ENCODE peak calls at places on chromosomes 16 and 17, in four cellular contexts. H is esophagus squamous epithelium; Y is activated B cell treated with CpG ODN at 0.5 μM for 24 hours; E is CD4-positive, alpha-beta T cell. A is an unnamed sample.

GRCh38 chr17:77508047-77508715 is 367.4 kb downstream of the SEC14L1 start:
- DNase-seq in H (no peak), Y (no peak), E (no peak), A (no peak)

GRCh38 chr16:75224683-75225082 is 5.9 kb downstream of the CTRB1 start:
- DNase-seq in H (no peak), Y (no peak), E (no peak), A (no peak)

GRCh38 chr17:75638893-75639292 is 5.7 kb downstream of the SMIM5 start:
- DNase-seq in H (no peak), Y (no peak), E (no peak), A (peak; percentile 8)

GRCh38 chr17:79415909-79416308 is 194.9 kb downstream of the RBFOX3 start:
- DNase-seq in H (no peak), Y (no peak), E (no peak), A (no peak)

GRCh38 chr17:81713556-81714411 is 1.7 kb downstream of the SLC25A10 start:
- DNase-seq in H (no peak), Y (no peak), E (no peak), A (no peak)

GRCh38 chr17:31596382-31597323 is 205.2 kb downstream of the RAB11FIP4 start:
- DNase-seq in H (no peak), Y (peak; percentile 66), E (no peak), A (no peak)

GRCh38 chr16:27628216-27628945 is 78.4 kb downstream of the KATNIP start:
- DNase-seq in H (no peak), Y (no peak), E (no peak), A (no peak)

GRCh38 chr17:81599719-81600486 is 37.0 kb downstream of the NPLOC4 start:
- DNase-seq in H (no peak), Y (no peak), E (no peak), A (no peak)

GRCh38 chr17:72087876-72088275 is 32.9 kb upstream of the SOX9 start:
- DNase-seq in H (no peak), Y (no peak), E (no peak), A (no peak)

DNA sequence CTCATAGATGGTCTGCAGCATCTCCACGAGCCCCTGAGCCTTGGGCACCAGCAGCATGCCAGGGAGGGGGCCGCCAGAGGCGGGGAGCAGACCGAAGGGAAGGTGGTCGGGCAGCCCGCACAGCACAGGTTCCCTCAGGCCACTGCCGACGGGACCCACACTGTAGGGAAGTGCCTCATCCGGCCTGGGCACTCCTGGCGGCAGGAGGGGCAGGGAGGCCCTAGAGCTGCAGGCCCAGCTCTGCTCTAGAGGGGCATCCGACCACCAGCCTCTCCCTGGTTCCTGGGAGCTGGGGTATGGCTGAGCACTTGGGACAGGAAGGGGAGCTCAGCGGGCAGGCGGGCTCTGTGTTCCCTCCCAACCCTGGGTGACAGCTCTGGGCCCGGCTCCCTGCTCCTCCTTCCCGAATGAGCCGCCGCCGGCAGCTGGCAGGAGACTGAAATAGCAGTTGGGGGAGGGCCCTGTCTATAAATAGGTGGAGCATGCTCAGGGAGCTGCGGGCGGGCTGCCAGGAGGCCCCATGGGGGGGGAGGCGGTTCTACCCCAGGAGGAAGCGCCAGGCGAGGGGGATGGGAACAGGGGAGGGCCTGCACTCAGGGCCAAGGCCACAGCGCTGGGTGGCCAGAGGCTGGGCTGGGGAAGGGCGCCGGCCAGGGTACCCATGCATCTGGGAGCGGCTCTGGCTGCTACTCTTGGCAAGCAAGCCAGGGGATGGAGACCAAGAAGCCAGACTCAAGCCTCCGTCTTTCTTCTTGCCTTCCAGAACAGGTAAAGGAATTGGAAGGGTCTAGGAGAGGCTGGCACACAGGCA is 12.4 kb downstream of the HDAC5 start:
- DNase-seq in H (peak; percentile 37), Y (peak; percentile 55), E (peak; percentile 47), A (peak; percentile 84)
- TF ChIP-seq CTCF in H (no peak), Y (no peak), E (no peak), A (no peak)

GRCh38 chr17:44902135-44902760 is 3.0 kb upstream of the EFTUD2 start:
- DNase-seq in H (no peak), Y (no peak), E (no peak), A (no peak)

GRCh38 chr17:44903012-44903685 is 3.9 kb upstream of the EFTUD2 start:
- DNase-seq in H (no peak), Y (no peak), E (no peak), A (no peak)

GRCh38 chr17:44900894-44901293 is 1.6 kb upstream of the EFTUD2 start:
- DNase-seq in H (no peak), Y (no peak), E (no peak), A (no peak)

GRCh38 chr17:44899074-44899782 is at the start of gene EFTUD2:
- DNase-seq in H (peak; percentile 66), Y (peak; percentile 94), E (peak; percentile 90), A (peak; percentile 79)

DNA sequence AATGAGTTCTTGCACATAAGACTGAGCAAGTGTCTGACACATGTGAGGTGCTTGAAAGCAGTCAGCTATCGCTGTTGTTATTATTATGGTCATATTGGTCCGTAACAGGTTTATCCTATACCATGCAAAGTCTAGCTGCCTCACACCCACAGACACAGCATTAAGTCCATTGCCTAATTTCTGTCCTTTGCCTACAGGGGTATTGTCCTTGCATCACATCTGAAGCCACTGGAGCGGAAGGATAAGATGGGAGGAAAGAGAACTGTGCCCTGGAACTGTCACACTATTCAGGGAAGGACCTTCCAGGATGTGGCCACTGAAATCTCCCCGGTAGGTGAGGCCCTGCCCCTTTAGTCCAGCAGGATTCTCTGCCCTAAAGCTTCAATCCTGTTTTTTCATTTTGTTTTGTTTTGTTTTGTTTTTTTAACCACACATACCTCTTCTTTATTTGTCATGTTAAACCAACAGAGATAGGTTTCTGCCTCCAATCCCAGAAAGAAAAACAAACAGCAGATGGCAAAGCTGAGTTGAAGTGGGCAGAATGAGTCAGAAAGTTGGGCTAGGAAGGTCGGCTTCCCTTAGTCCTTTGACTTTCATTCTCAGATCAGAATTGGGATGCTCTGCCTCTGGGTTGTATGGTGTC is 2.2 kb upstream of the EFTUD2 start:
- DNase-seq in H (no peak), Y (no peak), E (no peak), A (no peak)
- TF ChIP-seq CTCF in H (no peak), Y (no peak), E (no peak), A (no peak)

DNA sequence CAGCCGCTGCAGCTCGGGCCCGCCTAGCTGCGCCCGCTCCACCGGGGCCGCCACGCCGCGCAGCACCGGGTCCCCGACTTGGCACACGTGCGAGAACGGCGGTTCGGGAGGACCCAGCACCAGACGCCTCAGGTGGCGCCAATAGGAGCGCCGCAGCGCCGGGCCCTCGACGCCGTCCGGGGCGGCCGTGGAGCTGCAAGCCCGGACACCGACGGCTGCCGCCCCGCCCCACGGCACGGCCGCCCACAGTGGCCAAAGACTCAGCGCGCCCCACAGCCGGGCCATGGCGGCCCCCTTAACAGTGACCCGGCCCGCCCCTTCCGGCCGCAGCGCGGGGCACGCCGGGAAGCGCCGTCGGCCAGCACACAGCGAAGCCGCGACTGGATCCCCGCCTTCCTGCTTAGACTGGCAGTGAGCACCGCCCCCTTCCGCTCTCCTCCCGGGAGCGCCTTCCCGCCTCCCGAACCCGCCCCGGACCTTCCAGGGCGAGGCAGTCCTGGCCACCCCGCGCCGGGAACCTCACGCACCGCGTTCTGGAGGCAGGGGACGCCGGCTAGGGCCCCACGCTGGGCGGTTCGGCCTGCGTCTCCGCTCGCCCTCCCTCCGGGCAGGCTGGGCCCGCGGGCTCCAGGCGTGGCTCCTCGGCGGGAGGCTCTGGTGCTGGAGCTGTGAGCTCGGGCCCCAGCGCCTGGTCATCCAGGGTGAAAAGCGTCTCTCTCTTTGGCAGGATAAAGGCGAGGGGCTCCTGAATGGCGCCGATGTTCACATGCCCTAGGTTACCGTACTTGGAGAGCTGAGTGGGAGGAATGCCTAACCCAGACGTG is at the start of gene PDF:
- DNase-seq in H (peak; percentile 43), Y (peak; percentile 85), E (peak; percentile 57), A (peak; percentile 88)
- TF ChIP-seq CTCF in H (no peak), Y (no peak), E (no peak), A (no peak)

GRCh38 chr17:50697076-50697475 is 10.6 kb downstream of the ANKRD40 start:
- DNase-seq in H (no peak), Y (no peak), E (no peak), A (no peak)

GRCh38 chr17:50693041-50693682 is 14.6 kb downstream of the ANKRD40 start:
- DNase-seq in H (no peak), Y (no peak), E (no peak), A (no peak)

GRCh38 chr17:50699410-50699809 is 8.3 kb downstream of the ANKRD40 start:
- DNase-seq in H (no peak), Y (no peak), E (no peak), A (no peak)

GRCh38 chr17:50696365-50696879 is 11.3 kb downstream of the ANKRD40 start:
- DNase-seq in H (no peak), Y (no peak), E (no peak), A (no peak)

GRCh38 chr17:50697663-50698272 is 9.9 kb downstream of the ANKRD40 start:
- DNase-seq in H (no peak), Y (no peak), E (no peak), A (no peak)
- TF ChIP-seq CTCF in H (no peak), Y (no peak), E (no peak), A (no peak)